ENCODE peak calls at places on chromosomes 3 and 15, in seven cellular contexts. O, G, Z, F, S, B and M are unnamed samples.

GRCh38 chr3:194140520-194141414 is 4.8 kb downstream of the HES1 start:
- DNase-seq in O (no peak), B (peak; percentile 65), F (peak; percentile 28), Z (no peak), S (no peak), G (peak; percentile 16), M (no peak)

GRCh38 chr3:126487151-126487771 is 11.6 kb upstream of the ZXDC start:
- DNase-seq in B (peak; percentile 60), G (no peak), S (no peak), O (no peak), F (no peak), Z (peak; percentile 42), M (no peak)

GRCh38 chr15:83733206-83733605 is 79.3 kb downstream of the ADAMTSL3 start:
- DNase-seq in Z (no peak), O (no peak), S (no peak), F (no peak), G (no peak), B (peak; percentile 97), M (peak; percentile 58)

GRCh38 chr15:35000511-35000910 is 12.4 kb upstream of the ZNF770 start:
- DNase-seq in F (no peak), B (peak; percentile 98), G (no peak), Z (no peak), O (no peak), S (no peak), M (peak; percentile 97)

GRCh38 chr3:183381179-183381578 is 47.2 kb downstream of the MCF2L2 start:
- DNase-seq in Z (no peak), F (no peak), S (no peak), O (no peak), B (peak; percentile 80), G (no peak), M (peak; percentile 64)

GRCh38 chr3:170584585-170585007 is 1.3 kb downstream of the SLC7A14 start:
- DNase-seq in S (no peak), B (peak; percentile 44), F (peak; percentile 68), Z (peak; percentile 69), O (peak; percentile 21), G (peak; percentile 37), M (no peak)

GRCh38 chr3:64743166-64743565 is 55.4 kb upstream of the ADAMTS9 start:
- DNase-seq in F (no peak), B (no peak), O (no peak), S (no peak), Z (no peak), G (no peak), M (no peak)

GRCh38 chr3:37862219-37862711 is 585 bp downstream of the CTDSPL start:
- DNase-seq in F (peak; percentile 54), G (no peak), S (no peak), Z (no peak), B (no peak), O (no peak), M (no peak)

GRCh38 chr3:135271562-135272290 is 476.7 kb downstream of the EPHB1 start:
- DNase-seq in B (no peak), S (no peak), F (no peak), G (no peak), O (no peak), Z (no peak), M (no peak)

GRCh38 chr3:49723301-49723630 is 485 bp downstream of the GMPPB start:
- DNase-seq in O (peak; percentile 26), G (peak; percentile 23), F (peak; percentile 90), S (peak; percentile 36), B (peak; percentile 42), Z (peak; percentile 73), M (no peak)

GRCh38 chr3:61807865-61808276 is 246.5 kb downstream of the PTPRG start:
- DNase-seq in O (no peak), F (peak; percentile 8), Z (no peak), S (no peak), B (no peak), G (no peak), M (no peak)

GRCh38 chr15:80693682-80694623 is 1.2 kb upstream of the ABHD17C start:
- DNase-seq in G (no peak), O (no peak), B (no peak), Z (peak; percentile 29), S (no peak), F (peak; percentile 40), M (no peak)

GRCh38 chr3:137100326-137100725 is 142.5 kb downstream of the IL20RB start:
- DNase-seq in O (no peak), S (no peak), F (no peak), Z (no peak), B (no peak), G (no peak), M (no peak)

GRCh38 chr15:89370120-89371077 is 35.8 kb upstream of the POLG start:
- DNase-seq in O (no peak), G (no peak), F (no peak), B (no peak), S (no peak), Z (no peak), M (no peak)

GRCh38 chr3:8529738-8530525 is 28.3 kb downstream of the LMCD1 start:
- DNase-seq in O (no peak), Z (no peak), F (peak; percentile 9), G (no peak), B (no peak), S (no peak), M (no peak)

GRCh38 chr15:74156018-74156417 is 17.5 kb upstream of the ISLR start:
- DNase-seq in O (no peak), B (no peak), S (no peak), G (no peak), F (no peak), Z (no peak), M (no peak)

GRCh38 chr3:114508208-114508607 is 214.4 kb downstream of the TIGIT start:
- DNase-seq in G (no peak), Z (no peak), S (no peak), O (no peak), B (no peak), F (no peak), M (no peak)

GRCh38 chr3:6654670-6655069 is 206.2 kb upstream of the GRM7 start:
- DNase-seq in O (no peak), G (no peak), B (no peak), S (no peak), Z (no peak), F (no peak), M (no peak)
- H3K36me3 ChIP-seq in O (no peaks in the 10 kb centered on the region), G (no peaks in the 10 kb centered on the region), B (no peaks in the 10 kb centered on the region), S (no peaks in the 10 kb centered on the region), Z (no peaks in the 10 kb centered on the region), F (no peaks in the 10 kb centered on the region), M (no peaks in the 10 kb centered on the region)

GRCh38 chr3:24981309-24981708 is 446.8 kb upstream of the RARB start:
- DNase-seq in Z (no peak), G (no peak), B (no peak), O (no peak), S (no peak), F (no peak), M (no peak)
- H3K36me3 ChIP-seq in Z (no peaks in the 10 kb centered on the region), G (no peaks in the 10 kb centered on the region), B (no peaks in the 10 kb centered on the region), O (no peaks in the 10 kb centered on the region), S (no peaks in the 10 kb centered on the region), F (no peaks in the 10 kb centered on the region), M (no peaks in the 10 kb centered on the region)

DNA sequence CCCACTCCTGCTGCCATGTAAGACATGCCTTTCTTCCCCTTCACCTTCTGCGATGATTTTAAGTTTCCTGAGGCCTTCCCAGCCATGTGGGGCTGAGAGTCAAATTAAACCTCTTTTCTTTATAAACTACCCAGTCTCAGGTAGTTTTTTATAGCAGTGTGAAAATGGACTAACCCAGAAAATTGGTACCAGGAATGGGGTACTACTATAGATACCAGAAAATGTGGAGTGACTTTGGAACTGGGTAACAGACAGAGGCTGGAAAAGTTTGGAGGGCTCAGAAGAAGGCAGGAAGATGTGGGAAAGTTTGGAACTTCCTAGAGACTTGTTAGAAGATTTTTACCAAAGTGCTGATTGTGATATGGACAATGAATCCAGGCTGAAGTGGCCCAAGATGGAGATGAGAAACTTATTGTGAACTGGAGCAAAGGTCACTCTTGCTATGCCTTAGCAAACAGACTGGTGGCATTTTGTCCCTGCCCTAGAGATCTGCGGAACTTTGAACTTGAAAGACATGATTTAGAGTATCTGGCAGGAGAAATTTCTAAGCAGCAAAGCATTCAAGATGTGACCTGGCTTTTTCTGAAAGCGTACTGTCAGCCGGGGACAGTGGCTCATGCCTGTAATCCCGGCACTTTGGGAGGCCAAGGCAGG is 52.7 kb downstream of the TMCC1 start:
- DNase-seq in O (no peak), S (no peak), B (no peak), G (no peak), F (peak; percentile 76), Z (no peak), M (no peak)
- H3K36me3 ChIP-seq in O (no peaks in the 10 kb centered on the region), S (no peaks in the 10 kb centered on the region), B (no peaks in the 10 kb centered on the region), G (peaks cover 14% of the 10 kb centered on the region), F (no peaks in the 10 kb centered on the region), Z (no peaks in the 10 kb centered on the region), M (no peaks in the 10 kb centered on the region)

DNA sequence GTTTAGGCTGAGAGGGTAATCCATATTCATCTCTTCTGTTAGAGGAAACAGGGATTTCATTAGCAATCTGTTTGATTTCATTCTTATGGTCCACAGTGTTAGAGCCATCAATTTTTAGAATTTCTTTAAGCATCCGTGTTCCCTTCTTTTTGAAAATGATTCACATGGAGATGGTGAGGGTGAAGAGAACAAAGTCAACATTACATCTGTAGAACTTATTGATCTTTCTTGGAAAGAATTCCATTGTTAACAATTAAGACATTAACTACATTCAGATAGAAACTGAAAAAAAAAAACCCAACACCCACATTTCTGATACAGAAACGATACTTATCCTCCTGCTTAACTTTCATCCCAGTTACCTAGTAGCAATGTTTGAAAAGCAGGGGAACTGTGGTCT is 107.0 kb upstream of the GK5 start:
- DNase-seq in Z (no peak), B (no peak), G (no peak), S (no peak), F (no peak), O (no peak), M (no peak)
- H3K36me3 ChIP-seq in Z (peaks cover 9% of the 10 kb centered on the region), B (peaks cover 9% of the 10 kb centered on the region), G (peaks cover 78% of the 10 kb centered on the region), S (peaks cover 17% of the 10 kb centered on the region), F (peaks cover 9% of the 10 kb centered on the region), O (peaks cover 17% of the 10 kb centered on the region), M (no peaks in the 10 kb centered on the region)

GRCh38 chr15:77481670-77482069 is 61.0 kb downstream of the HMG20A start:
- DNase-seq in Z (no peak), B (peak; percentile 37), F (no peak), G (no peak), O (no peak), S (no peak), M (no peak)
- H3K36me3 ChIP-seq in Z (no peaks in the 10 kb centered on the region), B (peaks cover 8% of the 10 kb centered on the region), F (peaks cover 17% of the 10 kb centered on the region), G (peaks cover 68% of the 10 kb centered on the region), O (peaks cover 40% of the 10 kb centered on the region), S (peaks cover 40% of the 10 kb centered on the region), M (peaks cover 6% of the 10 kb centered on the region)

DNA sequence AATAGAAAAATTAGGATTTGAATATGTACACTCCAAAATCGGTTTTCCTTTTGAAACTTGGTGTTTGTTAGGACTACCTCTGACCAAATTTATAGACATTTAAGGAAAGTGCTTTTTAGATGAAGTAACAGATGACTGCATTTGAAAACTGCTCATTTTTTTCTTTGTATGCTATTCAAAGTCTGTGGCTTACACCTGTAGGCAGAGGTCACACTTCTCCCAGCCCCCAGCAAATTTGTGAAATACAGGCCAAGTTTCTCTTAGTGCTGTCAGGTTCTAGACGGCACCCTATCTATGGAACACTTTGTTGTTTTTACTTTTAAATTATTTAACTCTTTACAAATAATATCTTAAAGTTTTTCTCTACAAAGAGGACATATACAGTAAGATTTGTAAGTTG is 100.8 kb upstream of the C15orf61 start:
- DNase-seq in S (no peak), B (no peak), Z (no peak), G (no peak), O (no peak), F (no peak), M (no peak)
- H3K36me3 ChIP-seq in S (no peaks in the 10 kb centered on the region), B (no peaks in the 10 kb centered on the region), Z (no peaks in the 10 kb centered on the region), G (peaks cover 5% of the 10 kb centered on the region), O (no peaks in the 10 kb centered on the region), F (no peaks in the 10 kb centered on the region), M (no peaks in the 10 kb centered on the region)